ENCODE peak calls at places on chromosomes 11 and 22, in six cellular contexts. M is H9, O is neuronal stem cell, J is IMR-90, U is mesenchymal stem cell, E is H1. F is an unnamed sample.

GRCh38 chr11:71527576-71528210 is 626 bp downstream of the KRTAP5-7 start:
- DNase-seq in O (no peak), M (no peak), E (no peak), U (no peak), J (no peak), F (no peak)

GRCh38 chr22:45905924-45906865 is 70.8 kb downstream of the WNT7B start:
- DNase-seq in U (peak), J (peak), E (no peak), M (no peak), O (no peak), F (no peak)

GRCh38 chr11:44286911-44287310 is 23.0 kb downstream of the ALX4 start:
- DNase-seq in O (no peak), U (no peak), M (no peak), E (no peak), J (no peak), F (no peak)

GRCh38 chr11:110432713-110433392 is 3.1 kb downstream of the FDX1 start:
- DNase-seq in E (no peak), U (peak), M (no peak), O (no peak), J (peak), F (no peak)

GRCh38 chr22:46753761-46754109 is 8.7 kb upstream of the TBC1D22A start:
- DNase-seq in E (no peak), J (no peak), O (no peak), M (no peak), U (no peak), F (no peak)

GRCh38 chr11:9571766-9572120 is 1.7 kb upstream of the WEE1 start:
- DNase-seq in U (no peak), E (no peak), M (no peak), J (no peak), O (no peak), F (no peak)

GRCh38 chr11:92473736-92474135 is 249.1 kb downstream of the FAT3 start:
- DNase-seq in M (no peak), U (no peak), E (no peak), O (no peak), J (peak), F (peak)

GRCh38 chr11:108654994-108655631 is 9.8 kb upstream of the DDX10 start:
- DNase-seq in O (no peak), E (no peak), U (peak), M (no peak), J (peak), F (peak)

GRCh38 chr11:111909378-111909777 is 2.2 kb downstream of the CRYAB start:
- DNase-seq in M (no peak), E (no peak), J (no peak), O (no peak), U (no peak), F (peak)

GRCh38 chr22:45317551-45318167 is 7.9 kb downstream of the FAM118A start:
- DNase-seq in M (peak), E (no peak), J (peak), O (no peak), U (peak), F (peak)

GRCh38 chr11:117010808-117011540 is 87.3 kb downstream of the SIK3 start:
- DNase-seq in O (no peak), M (no peak), E (no peak), J (peak), U (peak), F (no peak)

GRCh38 chr11:133134561-133135173 is 397.6 kb downstream of the OPCML start:
- DNase-seq in M (peak), J (peak), E (peak), U (no peak), O (peak), F (peak)

GRCh38 chr11:77384584-77384983 is 83.1 kb upstream of the GDPD4 start:
- DNase-seq in U (no peak), J (peak), M (no peak), E (no peak), O (no peak), F (no peak)

GRCh38 chr22:25702046-25702445 is 39.9 kb upstream of the MYO18B start:
- DNase-seq in M (no peak), E (no peak), J (peak), U (peak), O (no peak), F (no peak)

GRCh38 chr11:41398175-41398574 is 61.3 kb downstream of the LRRC4C start:
- DNase-seq in M (no peak), E (no peak), O (no peak), U (no peak), J (no peak), F (no peak)

GRCh38 chr11:67053896-67054850 is 2.5 kb upstream of the RHOD start:
- DNase-seq in J (peak), M (peak), U (peak), E (peak), O (peak), F (peak)

GRCh38 chr11:12150831-12151382 is 40.5 kb downstream of the MICAL2 start:
- DNase-seq in J (peak), U (peak), M (no peak), E (no peak), O (no peak), F (no peak)

GRCh38 chr11:68256331-68256741 is 15.4 kb downstream of the C11orf24 start:
- DNase-seq in U (peak), O (no peak), J (peak), E (no peak), M (no peak), F (no peak)

GRCh38 chr11:71307811-71308645 is 55.7 kb upstream of the SHANK2 start:
- DNase-seq in O (no peak), U (no peak), J (no peak), E (no peak), M (peak), F (no peak)

GRCh38 chr11:113110046-113110445 is 148.8 kb downstream of the NCAM1 start:
- DNase-seq in O (no peak), U (no peak), M (no peak), J (no peak), E (no peak), F (no peak)

GRCh38 chr11:18394300-18394927 is at the start of gene LDHA:
- DNase-seq in M (peak), O (peak), U (peak), J (peak), E (peak), F (peak)

DNA sequence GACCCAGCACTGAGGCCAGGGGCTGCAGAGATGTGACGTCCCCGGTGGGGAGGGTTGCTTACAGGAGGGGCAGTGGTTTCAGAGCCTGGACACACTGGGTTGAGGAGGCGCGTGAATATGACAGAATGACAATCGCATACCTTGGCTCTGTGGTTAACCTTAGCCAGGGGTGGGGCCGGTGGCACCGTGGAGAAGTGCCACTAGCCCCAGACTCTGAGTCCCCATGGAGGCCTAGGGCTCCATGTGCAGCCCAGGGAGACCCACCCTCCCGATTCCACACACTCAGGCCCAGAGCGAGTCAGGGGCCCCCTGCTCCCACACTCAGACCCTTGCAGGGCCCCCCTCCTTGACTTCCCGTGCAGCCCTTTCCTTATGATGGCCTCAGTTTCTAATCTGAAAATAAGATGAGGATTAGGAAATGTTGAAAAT is 3.6 kb upstream of the ACR start:
- DNase-seq in E (no peak), M (no peak), U (no peak), J (no peak), O (no peak), F (no peak)
- H2BK15ac ChIP-seq in E (no peak), M (no peak), U (no peak), J (no peak), O (no peak), F (no peak)

DNA sequence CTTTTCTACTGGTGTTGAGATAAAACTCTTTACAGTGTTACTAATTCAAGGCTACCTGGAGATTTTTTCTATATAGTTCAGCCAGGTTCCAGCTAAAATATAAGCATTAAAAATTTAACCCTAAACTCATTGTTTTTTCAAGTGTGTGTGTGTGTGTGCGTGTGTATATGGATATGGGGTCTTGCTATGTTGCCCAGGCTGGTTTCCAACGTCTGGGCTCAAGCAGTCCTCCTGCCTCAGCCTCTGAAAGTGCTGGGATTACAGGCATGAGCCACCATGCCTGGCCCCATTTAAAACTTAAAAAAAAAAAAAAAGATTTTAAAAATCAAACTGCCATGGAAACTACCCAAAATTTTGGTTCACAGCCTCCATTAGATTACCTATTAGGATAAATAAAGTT is 4.5 kb upstream of the PES1 start:
- DNase-seq in E (no peak), O (no peak), U (no peak), J (no peak), M (no peak), F (no peak)
- H2AK5ac ChIP-seq in E (no peak), O (no peak), U (no peak), J (no peak), M (no peak), F (no peak)

DNA sequence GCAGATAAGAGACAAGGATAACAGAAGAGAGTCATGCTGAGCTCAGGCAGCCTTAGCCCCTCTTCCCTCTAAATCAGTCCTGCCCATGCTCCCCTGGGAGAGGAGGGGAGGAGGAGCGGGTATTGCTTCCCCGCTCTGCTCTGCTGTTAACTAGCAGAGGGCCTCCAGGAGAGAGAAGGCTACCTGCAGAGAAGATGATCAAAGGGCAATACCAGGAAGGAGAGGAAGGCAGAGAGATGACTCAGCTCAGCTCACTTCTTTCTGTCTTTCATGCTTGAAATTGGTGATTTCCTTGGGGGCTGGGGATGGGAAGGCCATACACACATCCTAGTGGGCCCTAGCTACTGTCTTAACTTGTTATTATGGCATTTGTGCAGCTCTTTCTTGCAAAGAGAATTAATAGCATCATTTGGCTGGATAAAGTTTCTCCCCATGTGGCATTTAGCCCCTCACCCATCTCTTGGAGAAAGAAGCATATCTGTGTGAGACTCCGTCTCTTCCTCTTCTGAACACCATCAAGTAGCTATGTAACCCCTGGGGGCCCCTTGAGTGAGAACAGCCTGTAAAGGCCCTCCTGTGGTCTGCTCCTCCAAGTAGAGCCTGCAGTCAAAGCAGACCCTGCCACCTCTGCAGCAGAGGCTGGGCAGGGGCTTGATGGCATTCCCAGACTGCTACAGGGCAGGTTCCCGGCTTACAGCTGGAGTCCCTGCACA is 33.4 kb upstream of the AMOTL1 start:
- DNase-seq in E (peak), O (no peak), M (peak), J (no peak), U (no peak), F (peak)
- H2BK120ac ChIP-seq in E (peak), O (no peak), M (no peak), J (peak), U (peak), F (peak)

DNA sequence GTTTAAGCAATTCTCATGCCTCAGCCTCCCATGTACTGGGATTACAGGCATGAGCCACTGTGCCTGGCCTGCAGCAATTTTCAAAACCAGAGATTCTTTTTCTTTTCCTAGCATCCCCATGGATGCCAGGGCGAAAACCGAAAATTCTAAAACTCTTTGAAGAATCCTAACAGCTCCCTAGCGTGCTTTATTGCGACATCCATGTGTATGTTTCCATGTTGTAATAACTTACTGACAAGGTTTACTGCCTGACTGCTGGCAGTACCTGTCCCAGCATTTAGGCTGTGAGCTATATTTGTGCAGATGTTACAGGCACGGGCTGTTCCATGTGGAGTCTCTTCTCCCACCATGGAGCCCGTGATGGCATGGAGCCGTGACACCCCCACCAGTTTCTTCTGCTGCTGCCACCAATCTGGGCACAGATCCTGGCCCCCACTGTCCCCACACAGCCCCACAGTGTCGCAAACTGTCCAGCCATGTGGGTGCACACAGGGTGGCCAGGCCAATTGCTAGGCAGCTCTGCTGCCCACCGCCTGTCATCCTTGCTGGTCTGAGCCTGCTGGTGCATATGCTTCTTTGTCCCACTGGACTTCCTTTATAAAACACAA is 7.1 kb upstream of the TAB1 start:
- DNase-seq in U (no peak), M (no peak), J (no peak), O (no peak), E (no peak), F (no peak)
- H2BK15ac ChIP-seq in U (no peak), M (no peak), J (no peak), O (no peak), E (no peak), F (no peak)

DNA sequence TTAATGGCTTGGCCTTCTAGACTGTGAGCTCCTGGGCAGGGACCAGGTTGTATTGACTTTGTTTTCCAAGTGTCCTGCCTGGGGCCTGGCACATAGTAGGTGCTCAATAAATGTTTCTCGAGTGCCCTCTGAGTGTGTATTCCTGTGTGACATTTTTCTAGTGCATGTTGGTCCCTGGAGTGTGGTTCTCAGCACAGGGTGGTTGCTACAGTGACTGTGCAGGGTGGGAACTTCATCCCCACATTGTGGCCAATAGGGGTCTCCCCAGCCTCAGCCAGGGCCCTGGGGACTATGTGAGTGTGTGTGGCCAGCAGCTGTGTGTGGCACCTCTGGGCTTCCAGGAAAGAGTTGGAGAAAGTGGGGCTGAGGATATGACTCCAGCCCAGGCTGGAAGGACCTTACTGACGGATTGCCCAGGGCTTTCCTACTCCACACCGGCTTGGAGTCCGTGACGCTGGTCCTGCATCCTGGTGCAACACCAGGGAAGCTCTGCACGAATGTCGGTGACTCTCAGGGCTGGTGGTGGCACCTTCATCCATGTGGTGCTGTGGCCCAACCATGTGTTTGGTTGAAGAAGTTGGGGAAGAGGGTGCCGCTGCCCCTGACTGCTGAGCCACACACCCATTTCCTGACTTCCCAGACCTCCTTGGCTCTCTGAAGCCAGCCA is 9.0 kb upstream of the MARK2 start:
- DNase-seq in J (peak), U (peak), O (no peak), E (no peak), M (peak), F (peak)
- H2AK5ac ChIP-seq in J (no peak), U (no peak), O (no peak), E (no peak), M (no peak), F (no peak)

DNA sequence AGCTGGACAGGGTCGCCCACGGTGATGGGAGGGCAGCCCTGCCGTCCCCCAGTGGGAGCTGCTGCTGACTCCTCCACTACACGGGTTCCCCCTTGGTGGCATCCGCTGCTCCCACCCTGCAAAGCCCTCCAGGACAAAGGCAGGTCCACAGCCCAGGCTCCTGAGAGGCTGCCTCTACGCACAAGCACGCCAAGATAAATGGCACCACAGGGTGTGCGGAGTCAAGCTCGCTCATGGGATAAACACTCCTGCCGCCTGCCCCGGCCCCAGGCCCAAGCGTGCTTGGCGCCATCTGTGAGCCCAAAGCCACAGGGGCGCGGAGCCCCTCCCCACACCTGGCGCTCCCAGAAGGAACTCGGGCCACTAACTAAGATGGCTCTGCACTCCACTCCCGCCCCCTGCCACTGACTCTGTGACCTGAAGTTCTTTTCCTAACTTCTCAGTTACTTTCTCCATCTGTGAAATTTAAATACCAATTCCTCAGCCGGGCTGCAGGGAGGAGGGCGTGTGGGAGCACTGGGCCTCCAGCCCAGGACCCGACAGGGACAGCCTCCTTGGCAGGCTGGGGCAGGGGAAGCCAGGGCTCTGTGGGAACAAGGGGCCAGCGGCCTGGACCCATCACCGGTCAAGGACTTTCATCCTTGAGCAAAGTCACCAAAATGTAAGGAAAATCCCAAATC is 14.9 kb downstream of the EHD1 start:
- DNase-seq in E (no peak), O (no peak), M (no peak), J (no peak), U (no peak), F (no peak)
- H2BK120ac ChIP-seq in E (no peak), O (peak), M (no peak), J (peak), U (peak), F (no peak)

F was measured in mesendoderm.